ENCODE peak calls at places on chromosome 3, in nine cellular contexts. One of them, this sample, is unnamed.

GRCh38 chr3:155001289-155002007 is 78.7 kb upstream of the MME start:
- DNase-seq in bronchial epithelial cell: peak
- DNase-seq in GM12864: no peak
- DNase-seq in mucosa of descending colon: no peak
- DNase-seq in tibial nerve: no peak
- DNase-seq in uterus: no peak
- DNase-seq in heart left ventricle: no peak
- DNase-seq in WTC11: no peak
- DNase-seq in endodermal cell: no peak
- DNase-seq in this sample: no peak

GRCh38 chr3:134085034-134085775 is 55.5 kb upstream of the SLCO2A1 start:
- DNase-seq in uterus: no peak
- DNase-seq in WTC11: no peak
- DNase-seq in endodermal cell: peak
- DNase-seq in tibial nerve: no peak
- DNase-seq in mucosa of descending colon: no peak
- DNase-seq in heart left ventricle: no peak
- DNase-seq in bronchial epithelial cell: peak
- DNase-seq in GM12864: no peak
- DNase-seq in this sample: no peak

GRCh38 chr3:121649645-121650044 is 11.1 kb downstream of the HCLS1 start:
- DNase-seq in tibial nerve: no peak
- DNase-seq in heart left ventricle: no peak
- DNase-seq in mucosa of descending colon: no peak
- DNase-seq in uterus: no peak
- DNase-seq in endodermal cell: no peak
- DNase-seq in GM12864: no peak
- DNase-seq in WTC11: no peak
- DNase-seq in bronchial epithelial cell: peak
- DNase-seq in this sample: no peak

GRCh38 chr3:132255041-132255745 is 62.0 kb upstream of the ACP3 start:
- DNase-seq in endodermal cell: no peak
- DNase-seq in GM12864: no peak
- DNase-seq in bronchial epithelial cell: peak
- DNase-seq in heart left ventricle: no peak
- DNase-seq in uterus: no peak
- DNase-seq in WTC11: no peak
- DNase-seq in tibial nerve: no peak
- DNase-seq in mucosa of descending colon: no peak
- DNase-seq in this sample: no peak

GRCh38 chr3:127342735-127343134 is 54.9 kb upstream of the PRR20G start:
- DNase-seq in mucosa of descending colon: no peak
- DNase-seq in endodermal cell: peak
- DNase-seq in WTC11: peak
- DNase-seq in tibial nerve: no peak
- DNase-seq in GM12864: no peak
- DNase-seq in bronchial epithelial cell: no peak
- DNase-seq in heart left ventricle: no peak
- DNase-seq in uterus: no peak
- DNase-seq in this sample: no peak

GRCh38 chr3:72665701-72666443 is 182.4 kb downstream of the SHQ1 start:
- DNase-seq in GM12864: no peak
- DNase-seq in WTC11: peak
- DNase-seq in heart left ventricle: no peak
- DNase-seq in bronchial epithelial cell: peak
- DNase-seq in tibial nerve: no peak
- DNase-seq in uterus: no peak
- DNase-seq in endodermal cell: peak
- DNase-seq in mucosa of descending colon: peak
- DNase-seq in this sample: peak

GRCh38 chr3:73855792-73856191 is 231.1 kb upstream of the PDZRN3 start:
- DNase-seq in uterus: no peak
- DNase-seq in WTC11: no peak
- DNase-seq in tibial nerve: no peak
- DNase-seq in bronchial epithelial cell: no peak
- DNase-seq in endodermal cell: no peak
- DNase-seq in heart left ventricle: no peak
- DNase-seq in mucosa of descending colon: no peak
- DNase-seq in GM12864: no peak
- DNase-seq in this sample: no peak

GRCh38 chr3:112629425-112629824 is 11.5 kb downstream of the CCDC80 start:
- DNase-seq in GM12864: no peak
- DNase-seq in heart left ventricle: no peak
- DNase-seq in mucosa of descending colon: peak
- DNase-seq in endodermal cell: peak
- DNase-seq in tibial nerve: no peak
- DNase-seq in uterus: peak
- DNase-seq in WTC11: no peak
- DNase-seq in bronchial epithelial cell: peak
- DNase-seq in this sample: no peak

GRCh38 chr3:127860223-127860622 is 37.9 kb upstream of the MGLL start:
- DNase-seq in WTC11: peak
- DNase-seq in bronchial epithelial cell: no peak
- DNase-seq in mucosa of descending colon: no peak
- DNase-seq in endodermal cell: peak
- DNase-seq in tibial nerve: no peak
- DNase-seq in heart left ventricle: no peak
- DNase-seq in uterus: no peak
- DNase-seq in GM12864: no peak
- DNase-seq in this sample: no peak

GRCh38 chr3:46865546-46865945 is 2.3 kb upstream of the MYL3 start:
- DNase-seq in bronchial epithelial cell: no peak
- DNase-seq in tibial nerve: no peak
- DNase-seq in WTC11: no peak
- DNase-seq in endodermal cell: no peak
- DNase-seq in heart left ventricle: no peak
- DNase-seq in GM12864: no peak
- DNase-seq in mucosa of descending colon: no peak
- DNase-seq in uterus: no peak
- DNase-seq in this sample: no peak

GRCh38 chr3:124532071-124532470 is 198.2 kb upstream of the UMPS start:
- DNase-seq in GM12864: no peak
- DNase-seq in tibial nerve: no peak
- DNase-seq in heart left ventricle: no peak
- DNase-seq in mucosa of descending colon: no peak
- DNase-seq in bronchial epithelial cell: peak
- DNase-seq in endodermal cell: no peak
- DNase-seq in WTC11: no peak
- DNase-seq in uterus: no peak
- DNase-seq in this sample: no peak

GRCh38 chr3:8709287-8709686 is 24.3 kb upstream of the CAV3 start:
- DNase-seq in WTC11: no peak
- DNase-seq in heart left ventricle: no peak
- DNase-seq in endodermal cell: no peak
- DNase-seq in bronchial epithelial cell: no peak
- DNase-seq in GM12864: no peak
- DNase-seq in uterus: no peak
- DNase-seq in tibial nerve: no peak
- DNase-seq in mucosa of descending colon: no peak
- DNase-seq in this sample: no peak

GRCh38 chr3:8712871-8713360 is 20.7 kb upstream of the CAV3 start:
- DNase-seq in tibial nerve: no peak
- DNase-seq in mucosa of descending colon: no peak
- DNase-seq in WTC11: no peak
- DNase-seq in endodermal cell: no peak
- DNase-seq in uterus: no peak
- DNase-seq in heart left ventricle: no peak
- DNase-seq in bronchial epithelial cell: no peak
- DNase-seq in GM12864: no peak
- DNase-seq in this sample: no peak

GRCh38 chr3:8712045-8712870 is 21.3 kb upstream of the CAV3 start:
- DNase-seq in tibial nerve: no peak
- DNase-seq in endodermal cell: no peak
- DNase-seq in GM12864: no peak
- DNase-seq in heart left ventricle: no peak
- DNase-seq in bronchial epithelial cell: peak
- DNase-seq in mucosa of descending colon: no peak
- DNase-seq in WTC11: no peak
- DNase-seq in uterus: no peak
- DNase-seq in this sample: no peak

GRCh38 chr3:8709801-8710524 is 23.6 kb upstream of the CAV3 start:
- DNase-seq in GM12864: no peak
- DNase-seq in WTC11: no peak
- DNase-seq in uterus: no peak
- DNase-seq in endodermal cell: no peak
- DNase-seq in tibial nerve: no peak
- DNase-seq in heart left ventricle: no peak
- DNase-seq in mucosa of descending colon: no peak
- DNase-seq in bronchial epithelial cell: no peak
- DNase-seq in this sample: no peak

GRCh38 chr3:8713901-8714759 is 19.5 kb upstream of the CAV3 start:
- DNase-seq in endodermal cell: peak
- DNase-seq in heart left ventricle: no peak
- DNase-seq in mucosa of descending colon: peak
- DNase-seq in uterus: no peak
- DNase-seq in WTC11: peak
- DNase-seq in bronchial epithelial cell: no peak
- DNase-seq in tibial nerve: no peak
- DNase-seq in GM12864: no peak
- DNase-seq in this sample: no peak
- TF ChIP-seq CTCF in endodermal cell: peak
- TF ChIP-seq CTCF in heart left ventricle: no peak
- TF ChIP-seq CTCF in mucosa of descending colon: no peak
- TF ChIP-seq CTCF in uterus: no peak
- TF ChIP-seq CTCF in WTC11: peak
- TF ChIP-seq CTCF in bronchial epithelial cell: peak
- TF ChIP-seq CTCF in tibial nerve: no peak
- TF ChIP-seq CTCF in GM12864: peak
- TF ChIP-seq CTCF in this sample: peak

GRCh38 chr3:197003461-197004385 is 25.9 kb downstream of the MELTF start:
- DNase-seq in GM12864: no peak
- DNase-seq in endodermal cell: peak
- DNase-seq in WTC11: no peak
- DNase-seq in tibial nerve: no peak
- DNase-seq in mucosa of descending colon: peak
- DNase-seq in uterus: peak
- DNase-seq in bronchial epithelial cell: no peak
- DNase-seq in heart left ventricle: no peak
- DNase-seq in this sample: no peak
- TF ChIP-seq CTCF in GM12864: no peak
- TF ChIP-seq CTCF in endodermal cell: no peak
- TF ChIP-seq CTCF in WTC11: no peak
- TF ChIP-seq CTCF in tibial nerve: no peak
- TF ChIP-seq CTCF in mucosa of descending colon: no peak
- TF ChIP-seq CTCF in uterus: no peak
- TF ChIP-seq CTCF in bronchial epithelial cell: no peak
- TF ChIP-seq CTCF in heart left ventricle: no peak
- TF ChIP-seq CTCF in this sample: no peak

GRCh38 chr3:51580418-51580817 is 41.9 kb downstream of the RAD54L2 start:
- DNase-seq in WTC11: no peak
- DNase-seq in bronchial epithelial cell: no peak
- DNase-seq in uterus: no peak
- DNase-seq in endodermal cell: no peak
- DNase-seq in heart left ventricle: no peak
- DNase-seq in GM12864: no peak
- DNase-seq in mucosa of descending colon: no peak
- DNase-seq in tibial nerve: no peak
- DNase-seq in this sample: no peak
- TF ChIP-seq CTCF in WTC11: no peak
- TF ChIP-seq CTCF in bronchial epithelial cell: no peak
- TF ChIP-seq CTCF in uterus: no peak
- TF ChIP-seq CTCF in endodermal cell: no peak
- TF ChIP-seq CTCF in heart left ventricle: no peak
- TF ChIP-seq CTCF in GM12864: no peak
- TF ChIP-seq CTCF in mucosa of descending colon: no peak
- TF ChIP-seq CTCF in tibial nerve: no peak
- TF ChIP-seq CTCF in this sample: no peak

GRCh38 chr3:8759038-8759755 is 10.2 kb downstream of the OXTR start:
- DNase-seq in tibial nerve: no peak
- DNase-seq in GM12864: no peak
- DNase-seq in WTC11: no peak
- DNase-seq in uterus: no peak
- DNase-seq in endodermal cell: peak
- DNase-seq in mucosa of descending colon: no peak
- DNase-seq in heart left ventricle: no peak
- DNase-seq in bronchial epithelial cell: no peak
- DNase-seq in this sample: no peak

GRCh38 chr3:8756671-8757070 is 12.7 kb downstream of the OXTR start:
- DNase-seq in GM12864: no peak
- DNase-seq in heart left ventricle: no peak
- DNase-seq in tibial nerve: no peak
- DNase-seq in endodermal cell: peak
- DNase-seq in WTC11: no peak
- DNase-seq in uterus: no peak
- DNase-seq in mucosa of descending colon: no peak
- DNase-seq in bronchial epithelial cell: no peak
- DNase-seq in this sample: no peak

GRCh38 chr3:8760091-8760490 is 9.3 kb downstream of the OXTR start:
- DNase-seq in heart left ventricle: no peak
- DNase-seq in WTC11: no peak
- DNase-seq in bronchial epithelial cell: no peak
- DNase-seq in uterus: no peak
- DNase-seq in GM12864: no peak
- DNase-seq in mucosa of descending colon: no peak
- DNase-seq in tibial nerve: no peak
- DNase-seq in endodermal cell: peak
- DNase-seq in this sample: no peak

GRCh38 chr3:8755564-8756237 is 13.7 kb downstream of the OXTR start:
- DNase-seq in tibial nerve: no peak
- DNase-seq in bronchial epithelial cell: peak
- DNase-seq in endodermal cell: peak
- DNase-seq in mucosa of descending colon: no peak
- DNase-seq in GM12864: no peak
- DNase-seq in heart left ventricle: no peak
- DNase-seq in WTC11: no peak
- DNase-seq in uterus: no peak
- DNase-seq in this sample: no peak

GRCh38 chr3:8757551-8758518 is 11.6 kb downstream of the OXTR start:
- DNase-seq in GM12864: no peak
- DNase-seq in uterus: no peak
- DNase-seq in WTC11: no peak
- DNase-seq in tibial nerve: no peak
- DNase-seq in bronchial epithelial cell: no peak
- DNase-seq in heart left ventricle: no peak
- DNase-seq in endodermal cell: peak
- DNase-seq in mucosa of descending colon: no peak
- DNase-seq in this sample: no peak
- TF ChIP-seq CTCF in GM12864: no peak
- TF ChIP-seq CTCF in uterus: no peak
- TF ChIP-seq CTCF in WTC11: no peak
- TF ChIP-seq CTCF in tibial nerve: no peak
- TF ChIP-seq CTCF in bronchial epithelial cell: no peak
- TF ChIP-seq CTCF in heart left ventricle: no peak
- TF ChIP-seq CTCF in endodermal cell: no peak
- TF ChIP-seq CTCF in mucosa of descending colon: no peak
- TF ChIP-seq CTCF in this sample: no peak

This sample was measured in D721Med.